ENCODE peak calls at places on chromosomes 5 and 9, in six cellular contexts. R, X, N, C, E and J are unnamed samples.
A peak's percentile ranks its signal among the peaks of the same experiment; 100 is the strongest.

GRCh38 chr9:22446589-22446949 is at the start of gene DMRTA1:
- DNase-seq in E (peak; percentile 76), X (no peak), C (no peak), R (no peak), N (peak; percentile 76), J (no peak)

GRCh38 chr5:97089149-97089801 is 53.1 kb downstream of the LIX1 start:
- DNase-seq in X (no peak), N (peak; percentile 10), E (no peak), C (no peak), R (no peak), J (no peak)

GRCh38 chr9:20790721-20791120 is 106.7 kb downstream of the FOCAD start:
- DNase-seq in C (no peak), E (no peak), X (no peak), R (no peak), N (no peak), J (no peak)

GRCh38 chr5:174307656-174308271 is 262.3 kb downstream of the NSG2 start:
- DNase-seq in C (no peak), X (no peak), N (no peak), R (no peak), E (no peak), J (no peak)

GRCh38 chr9:93090091-93090655 is 5.8 kb upstream of the CARD19 start:
- DNase-seq in C (no peak), R (no peak), X (no peak), E (no peak), N (no peak), J (no peak)

GRCh38 chr5:173581408-173582197 is 34.8 kb downstream of the BOD1 start:
- DNase-seq in X (peak; percentile 7), E (peak; percentile 64), C (peak; percentile 5), N (peak; percentile 15), R (peak; percentile 91), J (peak; percentile 29)

GRCh38 chr9:137108608-137109249 is 5.8 kb downstream of the DPP7 start:
- DNase-seq in R (no peak), E (no peak), X (no peak), C (no peak), N (no peak), J (no peak)

GRCh38 chr5:75616286-75616810 is 5.1 kb downstream of the ANKDD1B start:
- DNase-seq in R (no peak), X (no peak), N (no peak), E (no peak), C (no peak), J (no peak)

GRCh38 chr5:63125862-63126261 is 547.2 kb downstream of the LRRC70 start:
- DNase-seq in E (peak; percentile 76), N (peak; percentile 75), R (peak; percentile 70), X (no peak), C (no peak), J (no peak)

GRCh38 chr5:159560073-159560472 is 229.8 kb upstream of the IL12B start:
- DNase-seq in X (no peak), N (no peak), E (no peak), C (no peak), R (no peak), J (no peak)

GRCh38 chr5:72408602-72409001 is 88.4 kb downstream of the PTCD2 start:
- DNase-seq in E (peak; percentile 42), C (no peak), X (no peak), R (no peak), N (no peak), J (no peak)

GRCh38 chr5:15266841-15267240 is 233.1 kb upstream of the FBXL7 start:
- DNase-seq in X (no peak), C (no peak), E (no peak), N (no peak), R (no peak), J (no peak)

GRCh38 chr9:121529237-121529987 is 29.8 kb upstream of the GGTA1 start:
- DNase-seq in N (peak; percentile 94), X (no peak), C (no peak), R (no peak), E (peak; percentile 100), J (no peak)

DNA sequence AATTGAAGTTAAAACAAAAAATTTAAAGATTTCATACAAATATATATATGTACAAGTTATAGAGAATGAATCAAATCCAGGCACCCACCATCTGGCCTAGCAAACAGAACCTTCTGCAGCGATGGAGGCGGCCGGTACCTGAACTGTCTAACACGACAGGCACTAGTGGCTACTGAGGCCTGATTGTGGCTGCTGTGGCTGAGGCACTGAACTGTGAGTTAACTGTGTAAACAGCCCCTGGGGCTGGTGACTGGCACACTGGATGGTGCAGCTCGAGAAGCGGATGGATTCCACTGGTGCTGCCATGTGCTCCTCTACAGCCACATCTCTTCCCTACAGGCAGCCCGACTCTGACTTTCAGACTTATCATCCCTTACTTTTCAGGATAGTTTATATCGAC is 82.4 kb downstream of the RAPGEF1 start:
- DNase-seq in N (no peak), R (no peak), C (no peak), X (no peak), E (no peak), J (no peak)
- H3K4me3 ChIP-seq in N (no peak overlapping the region), R (no peak overlapping the region), C (no peak overlapping the region), X (no peak overlapping the region), E (no peak overlapping the region), J (peak overlapping the region; percentile 62)

GRCh38 chr9:107467416-107467815 is 22.2 kb downstream of the KLF4 start:
- DNase-seq in R (no peak), C (no peak), N (no peak), E (peak; percentile 44), X (no peak), J (no peak)

GRCh38 chr9:107474124-107474523 is 15.4 kb downstream of the KLF4 start:
- DNase-seq in N (no peak), C (peak; percentile 75), X (no peak), E (no peak), R (no peak), J (no peak)

GRCh38 chr9:107465467-107466451 is 23.8 kb downstream of the KLF4 start:
- DNase-seq in R (no peak), X (no peak), E (peak; percentile 88), C (peak; percentile 48), N (peak; percentile 26), J (peak; percentile 11)

GRCh38 chr9:107472581-107473335 is 16.8 kb downstream of the KLF4 start:
- DNase-seq in C (no peak), N (no peak), R (no peak), X (no peak), E (no peak), J (no peak)

DNA sequence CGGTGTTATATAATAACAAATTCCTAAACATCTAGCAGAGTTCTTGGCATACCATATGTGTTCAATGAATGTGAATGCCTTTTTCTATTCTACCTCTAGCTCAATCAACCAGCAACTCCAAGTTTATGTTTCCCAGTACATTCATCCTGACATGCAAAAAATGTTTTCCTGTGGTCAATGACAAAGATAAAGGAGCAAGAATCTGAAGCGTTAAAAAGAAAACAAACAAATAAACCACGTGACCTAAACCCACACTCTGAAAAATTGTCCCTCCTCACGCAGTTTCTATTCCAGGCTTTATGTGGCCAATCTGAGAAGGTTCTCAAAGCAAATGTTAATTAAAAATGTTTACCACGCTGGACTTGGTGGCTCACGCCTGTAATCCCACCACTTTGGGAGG is 18.0 kb downstream of the KLF4 start:
- DNase-seq in N (no peak), E (no peak), R (no peak), C (no peak), X (no peak), J (no peak)
- H3K27ac ChIP-seq in N (no peak overlapping the region), E (no peak overlapping the region), R (no peak overlapping the region), C (no peak overlapping the region), X (no peak overlapping the region), J (no peak overlapping the region)

GRCh38 chr9:38375572-38375963 is 16.9 kb upstream of the ALDH1B1 start:
- DNase-seq in R (no peak), N (no peak), C (no peak), X (no peak), E (no peak), J (no peak)

GRCh38 chr9:38372685-38373619 is 19.6 kb upstream of the ALDH1B1 start:
- DNase-seq in N (no peak), X (no peak), C (no peak), R (no peak), E (no peak), J (no peak)

GRCh38 chr9:38373679-38374078 is 18.8 kb upstream of the ALDH1B1 start:
- DNase-seq in E (no peak), N (no peak), X (no peak), C (no peak), R (no peak), J (no peak)

GRCh38 chr9:38374847-38375571 is 17.5 kb upstream of the ALDH1B1 start:
- DNase-seq in N (no peak), X (no peak), C (no peak), E (no peak), R (no peak), J (no peak)

DNA sequence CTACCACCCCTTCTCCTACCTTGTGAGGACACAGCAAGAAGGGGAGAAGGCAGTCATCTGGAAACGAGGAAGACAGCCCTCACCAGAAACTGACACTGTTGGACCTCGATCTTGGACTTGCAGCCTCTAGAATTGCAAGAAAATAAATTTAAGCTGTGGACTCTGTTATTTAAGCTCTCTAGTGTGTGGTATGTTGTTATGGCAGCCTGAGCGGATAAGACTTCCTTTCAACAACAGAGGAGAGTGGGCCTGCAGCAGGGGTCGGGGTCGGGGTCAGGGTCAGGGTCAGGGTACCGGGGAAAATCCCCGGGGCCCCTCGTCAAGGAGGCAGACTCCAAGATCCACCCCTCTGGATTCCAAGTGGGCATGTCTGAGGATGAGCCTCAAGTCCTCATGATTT is 16.2 kb upstream of the ALDH1B1 start:
- DNase-seq in X (no peak), N (no peak), C (no peak), E (no peak), R (no peak), J (no peak)
- H3K4me3 ChIP-seq in X (no peak overlapping the region), N (no peak overlapping the region), C (no peak overlapping the region), E (no peak overlapping the region), R (no peak overlapping the region), J (no peak overlapping the region)

DNA sequence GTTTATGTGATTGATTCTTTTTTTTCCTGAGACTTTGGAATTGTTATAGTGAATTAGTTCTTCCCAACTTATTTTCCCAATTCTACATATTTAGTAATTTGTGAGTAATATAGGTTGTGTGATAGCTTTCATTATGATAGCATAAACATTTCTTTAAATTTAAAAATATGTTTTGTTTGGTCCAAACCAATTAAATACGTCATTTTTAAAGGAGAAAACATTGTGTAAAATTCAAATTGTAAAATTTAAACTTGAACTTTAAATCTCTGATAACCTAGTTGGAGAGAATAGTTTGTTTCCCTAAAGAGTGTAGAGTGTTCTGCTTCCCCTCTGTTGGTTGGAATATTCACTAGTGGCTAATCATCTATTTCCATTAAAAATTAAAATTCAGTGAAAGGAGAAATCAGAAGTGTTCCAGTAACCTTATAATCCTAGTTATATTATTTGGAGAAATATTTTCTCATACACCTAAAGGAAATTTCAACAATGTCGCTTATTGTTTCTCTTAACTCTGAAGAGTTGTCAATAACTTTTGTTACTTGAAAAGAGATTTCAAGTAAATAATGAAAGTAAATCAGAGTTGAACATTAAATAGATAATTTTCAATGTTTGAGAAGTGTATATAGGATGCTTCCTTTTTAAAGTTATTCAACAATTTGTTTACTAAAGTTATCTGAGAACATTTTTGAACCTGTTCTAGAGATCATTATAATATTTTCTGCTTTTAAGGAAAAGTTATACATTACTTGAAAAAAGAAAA is 2.9 kb downstream of the NIPBL start:
- DNase-seq in R (no peak), E (no peak), C (no peak), X (no peak), N (no peak), J (no peak)
- H3K27ac ChIP-seq in R (no peak overlapping the region), E (peak overlapping the region; percentile 95), C (no peak overlapping the region), X (peak overlapping the region; percentile 45), N (no peak overlapping the region), J (no peak overlapping the region)